ENCODE peak calls at places on chromosome 6, in ten cellular contexts. K is uterus; L is CD4-positive, alpha-beta memory T cell; Y is CD8-positive, alpha-beta memory T cell; P is PC-9; T is aorta; M is mammary epithelial cell; W is tibial artery; N is Peyer's patch; E is H9. X is an unnamed sample. For H3K4me1 and H3K27me3, the result is how much of the 10 kb centered on the place peaks cover.

GRCh38 chr6:76792394-76792793 is 670.9 kb downstream of the HTR1B start:
- DNase-seq in K (no peak), L (no peak), Y (no peak), P (no peak), T (no peak), M (peak), W (no peak), N (no peak), E (no peak), X (no peak)

GRCh38 chr6:12163149-12163548 is 127.0 kb upstream of the EDN1 start:
- DNase-seq in K (no peak), L (peak), Y (peak), P (no peak), T (no peak), M (no peak), W (no peak), N (no peak), E (no peak), X (no peak)

GRCh38 chr6:96721227-96721626 is 116.0 kb downstream of the GPR63 start:
- DNase-seq in K (no peak), L (no peak), Y (no peak), P (no peak), T (no peak), M (no peak), W (no peak), N (no peak), E (no peak), X (no peak)

GRCh38 chr6:71080793-71081192 is 123.9 kb upstream of the B3GAT2 start:
- DNase-seq in K (no peak), L (no peak), Y (no peak), P (no peak), T (no peak), M (peak), W (no peak), N (no peak), E (no peak), X (no peak)

GRCh38 chr6:118134257-118134656 is 227.2 kb downstream of the SLC35F1 start:
- DNase-seq in K (no peak), L (no peak), Y (no peak), P (no peak), T (no peak), M (no peak), W (no peak), N (no peak), E (no peak), X (no peak)

GRCh38 chr6:7841781-7842468 is 68.7 kb downstream of the TXNDC5 start:
- DNase-seq in K (no peak), L (no peak), Y (no peak), P (no peak), T (no peak), M (no peak), W (no peak), N (no peak), E (no peak), X (no peak)

GRCh38 chr6:42030585-42031506 is 19.5 kb upstream of the TAF8 start:
- DNase-seq in K (no peak), L (peak), Y (no peak), P (peak), T (peak), M (no peak), W (no peak), N (no peak), E (no peak), X (no peak)

GRCh38 chr6:4820704-4821276 is 44.6 kb downstream of the CDYL start:
- DNase-seq in K (no peak), L (no peak), Y (no peak), P (no peak), T (no peak), M (no peak), W (no peak), N (no peak), E (no peak), X (no peak)

GRCh38 chr6:31125586-31126363 is 5.5 kb upstream of the CDSN start:
- DNase-seq in K (no peak), L (no peak), Y (no peak), P (no peak), T (no peak), M (peak), W (no peak), N (no peak), E (no peak), X (no peak)

GRCh38 chr6:64497634-64498033 is 862.0 kb downstream of the PHF3 start:
- DNase-seq in K (no peak), L (no peak), Y (no peak), P (no peak), T (no peak), M (no peak), W (no peak), N (no peak), E (no peak), X (no peak)

GRCh38 chr6:34349226-34349625 is 43.2 kb downstream of the NUDT3 start:
- DNase-seq in K (no peak), L (no peak), Y (no peak), P (no peak), T (no peak), M (peak), W (no peak), N (no peak), E (no peak), X (no peak)

GRCh38 chr6:41591859-41592502 is 45.8 kb downstream of the FOXP4 start:
- DNase-seq in K (peak), L (peak), Y (peak), P (peak), T (peak), M (peak), W (peak), N (peak), E (peak), X (no peak)

GRCh38 chr6:3258720-3259490 is at the start of gene PSMG4:
- DNase-seq in K (peak), L (peak), Y (peak), P (peak), T (peak), M (peak), W (peak), N (peak), E (peak), X (peak)

GRCh38 chr6:124968401-124968800 is 6.2 kb downstream of the RNF217 start:
- DNase-seq in K (no peak), L (no peak), Y (no peak), P (no peak), T (no peak), M (no peak), W (no peak), N (no peak), E (no peak), X (no peak)

GRCh38 chr6:80438728-80439127 is 332.3 kb downstream of the BCKDHB start:
- DNase-seq in K (no peak), L (no peak), Y (no peak), P (peak), T (no peak), M (peak), W (no peak), N (no peak), E (no peak), X (no peak)

GRCh38 chr6:38570750-38571149 is 69.0 kb downstream of the BTBD9 start:
- DNase-seq in K (no peak), L (no peak), Y (no peak), P (no peak), T (no peak), M (no peak), W (no peak), N (no peak), E (no peak), X (no peak)

GRCh38 chr6:42745083-42745637 is 743 bp downstream of the TBCC start:
- DNase-seq in K (peak), L (peak), Y (peak), P (peak), T (peak), M (peak), W (no peak), N (no peak), E (peak), X (no peak)

GRCh38 chr6:133230022-133230421 is 11.1 kb upstream of the EYA4 start:
- DNase-seq in K (no peak), L (no peak), Y (no peak), P (no peak), T (no peak), M (no peak), W (no peak), N (no peak), E (no peak), X (no peak)

DNA sequence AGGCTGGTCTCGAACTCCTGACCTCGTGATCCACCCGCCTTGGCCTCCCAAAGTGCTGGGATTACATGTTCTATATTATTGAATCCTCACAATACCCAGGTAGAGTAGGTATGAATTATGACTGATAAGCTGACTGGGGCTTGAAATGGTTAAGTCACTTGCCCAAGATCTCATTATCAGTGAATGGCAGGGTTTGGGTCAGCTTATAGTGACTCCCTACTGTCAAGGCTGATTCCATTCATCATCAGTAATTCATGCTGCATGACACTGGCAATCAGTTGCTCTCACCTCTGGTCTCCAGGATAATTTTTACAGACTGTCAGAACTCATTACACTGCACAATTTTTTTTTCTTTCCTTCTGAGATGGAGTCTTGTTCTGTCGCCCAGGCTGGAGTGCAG is 127.6 kb downstream of the KIF13A start:
- DNase-seq in K (no peak), L (no peak), Y (no peak), P (no peak), T (no peak), M (no peak), W (no peak), N (no peak), E (no peak), X (no peak)
- H3K27ac ChIP-seq in K (no peak), L (no peak), Y (no peak), P (no peak), T (no peak), M (no peak), W (no peak), N (no peak), E (no peak), X (no peak)

GRCh38 chr6:106253731-106254130 is 71.8 kb downstream of the ATG5 start:
- DNase-seq in K (no peak), L (no peak), Y (no peak), P (no peak), T (no peak), M (no peak), W (no peak), N (no peak), E (no peak), X (no peak)
- H3K4me1 ChIP-seq in K (under half), L (under half), Y (under half), P (under half), T (under half), M (half or more), W (under half), N (under half), E (under half), X (under half)

GRCh38 chr6:11030904-11031303 is 13.2 kb downstream of the ELOVL2 start:
- DNase-seq in K (no peak), L (no peak), Y (no peak), P (no peak), T (no peak), M (no peak), W (no peak), N (no peak), E (no peak), X (no peak)
- H3K27me3 ChIP-seq in K (under half), L (under half), Y (under half), P (under half), T (under half), M (under half), W (under half), N (under half), E (under half), X (under half)

DNA sequence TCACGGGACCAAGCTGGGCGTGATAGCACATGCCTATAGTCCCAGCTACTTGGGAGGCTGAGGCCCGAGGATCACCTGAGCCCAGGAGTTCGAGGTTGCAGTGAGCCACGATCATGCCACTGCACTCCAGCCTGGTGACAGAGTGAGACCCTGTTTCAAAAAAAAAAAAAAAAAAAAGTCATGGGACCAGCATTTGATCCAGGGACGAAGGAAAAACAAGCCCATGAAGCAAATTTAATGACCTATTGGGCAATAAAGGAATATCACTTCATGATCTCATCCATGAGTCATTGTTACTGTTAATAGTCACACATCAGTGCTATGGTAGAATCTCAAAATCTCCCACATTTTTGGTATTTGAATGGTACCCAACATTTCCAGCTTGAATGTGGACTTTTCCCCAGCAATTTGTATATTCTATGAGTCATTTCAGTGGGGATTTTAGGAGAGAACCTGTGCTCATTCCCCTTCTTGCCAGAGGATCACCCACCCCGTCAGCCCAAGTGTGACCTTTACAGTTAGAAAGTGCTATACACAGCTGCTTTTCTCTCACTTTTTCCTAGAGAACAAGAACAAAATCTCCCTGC is 8.5 kb upstream of the SOD2 start:
- DNase-seq in K (peak), L (no peak), Y (no peak), P (no peak), T (no peak), M (peak), W (peak), N (no peak), E (no peak), X (no peak)
- H3K27ac ChIP-seq in K (peak), L (no peak), Y (no peak), P (peak), T (peak), M (peak), W (peak), N (peak), E (no peak), X (no peak)

GRCh38 chr6:74518035-74518434 is 687.8 kb downstream of the COL12A1 start:
- DNase-seq in K (no peak), L (no peak), Y (no peak), P (no peak), T (no peak), M (no peak), W (no peak), N (no peak), E (no peak), X (no peak)

GRCh38 chr6:74519172-74519571 is 686.7 kb downstream of the COL12A1 start:
- DNase-seq in K (no peak), L (no peak), Y (no peak), P (no peak), T (no peak), M (peak), W (no peak), N (no peak), E (no peak), X (no peak)
- H3K4me1 ChIP-seq in K (under half), L (under half), Y (under half), P (under half), T (under half), M (under half), W (under half), N (under half), E (under half), X (under half)

DNA sequence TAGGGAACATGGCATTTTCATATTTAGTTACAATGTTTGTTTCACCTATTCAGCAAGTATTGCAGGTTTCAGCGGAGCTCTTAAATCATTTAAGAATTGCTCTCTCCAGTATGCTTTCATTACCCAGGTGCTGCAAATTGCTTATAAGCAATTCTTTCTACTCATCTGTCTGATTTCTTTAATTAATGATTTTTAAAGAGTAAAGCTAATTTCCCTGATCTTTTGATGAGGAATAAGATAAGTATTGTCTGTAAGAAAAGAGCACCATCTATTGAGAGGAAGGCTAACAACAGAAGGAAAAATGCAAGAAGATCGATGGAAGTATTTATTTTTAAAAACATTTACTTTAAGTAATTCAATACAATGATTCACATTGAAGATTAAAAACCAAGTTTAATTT is 2.0 kb downstream of the OPRM1 start:
- DNase-seq in K (no peak), L (no peak), Y (no peak), P (no peak), T (no peak), M (no peak), W (no peak), N (no peak), E (no peak), X (no peak)
- H3K27me3 ChIP-seq in K (under half), L (under half), Y (under half), P (under half), T (under half), M (under half), W (under half), N (under half), E (under half), X (under half)

GRCh38 chr6:136696238-136696637 is 96.0 kb downstream of the MAP3K5 start:
- DNase-seq in K (peak), L (no peak), Y (no peak), P (no peak), T (no peak), M (peak), W (peak), N (no peak), E (no peak), X (no peak)
- H3K27ac ChIP-seq in K (peak), L (no peak), Y (no peak), P (no peak), T (no peak), M (no peak), W (peak), N (no peak), E (no peak), X (no peak)

GRCh38 chr6:6742535-6742934 is 154.0 kb downstream of the LY86 start:
- DNase-seq in K (no peak), L (no peak), Y (no peak), P (no peak), T (no peak), M (no peak), W (no peak), N (no peak), E (no peak), X (no peak)
- H3K4me1 ChIP-seq in K (under half), L (under half), Y (under half), P (under half), T (under half), M (under half), W (under half), N (under half), E (under half), X (under half)

GRCh38 chr6:10406556-10406955 is 8.3 kb downstream of the TFAP2A start:
- DNase-seq in K (no peak), L (no peak), Y (no peak), P (no peak), T (no peak), M (peak), W (no peak), N (no peak), E (no peak), X (no peak)
- H3K27me3 ChIP-seq in K (under half), L (under half), Y (under half), P (under half), T (under half), M (under half), W (under half), N (under half), E (half or more), X (half or more)

X was measured in iPS DF 6.9.